ENCODE peak calls at places on chromosomes 7 and 10, in seven cellular contexts. One of them, this sample, is unnamed.
A peak's percentile ranks its signal among the peaks of the same experiment; 100 is the strongest.

GRCh38 chr7:34019431-34019830 is 114.1 kb downstream of the BMPER start:
- DNase-seq in progenitor cell of endocrine pancreas: no peak
- DNase-seq in nephron progenitor cell: no peak
- DNase-seq in GM12865: no peak
- DNase-seq in stomach: no peak
- DNase-seq in A549: no peak
- DNase-seq in endothelial cell: no peak
- DNase-seq in this sample: no peak

GRCh38 chr10:47286591-47287325 is 13.2 kb upstream of the GDF10 start:
- DNase-seq in progenitor cell of endocrine pancreas: no peak
- DNase-seq in nephron progenitor cell: no peak
- DNase-seq in GM12865: no peak
- DNase-seq in stomach: no peak
- DNase-seq in A549: no peak
- DNase-seq in endothelial cell: no peak
- DNase-seq in this sample: no peak

GRCh38 chr10:283916-284356 is 148.7 kb downstream of the ZMYND11 start:
- DNase-seq in progenitor cell of endocrine pancreas: no peak
- DNase-seq in nephron progenitor cell: no peak
- DNase-seq in GM12865: peak; percentile 75
- DNase-seq in stomach: no peak
- DNase-seq in A549: no peak
- DNase-seq in endothelial cell: no peak
- DNase-seq in this sample: peak; percentile 77

GRCh38 chr7:1675673-1676549 is 5.8 kb downstream of the ELFN1 start:
- DNase-seq in progenitor cell of endocrine pancreas: no peak
- DNase-seq in nephron progenitor cell: no peak
- DNase-seq in GM12865: no peak
- DNase-seq in stomach: no peak
- DNase-seq in A549: no peak
- DNase-seq in endothelial cell: no peak
- DNase-seq in this sample: peak; percentile 17

GRCh38 chr7:134865001-134865845 is 85.8 kb downstream of the CALD1 start:
- DNase-seq in progenitor cell of endocrine pancreas: no peak
- DNase-seq in nephron progenitor cell: no peak
- DNase-seq in GM12865: peak; percentile 48
- DNase-seq in stomach: no peak
- DNase-seq in A549: no peak
- DNase-seq in endothelial cell: no peak
- DNase-seq in this sample: peak; percentile 16

GRCh38 chr10:102460836-102461186 is 9.5 kb upstream of the C10orf95 start:
- DNase-seq in progenitor cell of endocrine pancreas: no peak
- DNase-seq in nephron progenitor cell: no peak
- DNase-seq in GM12865: no peak
- DNase-seq in stomach: no peak
- DNase-seq in A549: no peak
- DNase-seq in endothelial cell: no peak
- DNase-seq in this sample: no peak

GRCh38 chr7:2909043-2909442 is 64.9 kb upstream of the GNA12 start:
- DNase-seq in progenitor cell of endocrine pancreas: no peak
- DNase-seq in nephron progenitor cell: no peak
- DNase-seq in GM12865: no peak
- DNase-seq in stomach: no peak
- DNase-seq in A549: no peak
- DNase-seq in endothelial cell: no peak
- DNase-seq in this sample: no peak

GRCh38 chr10:99316374-99316773 is 12.8 kb upstream of the CNNM1 start:
- DNase-seq in progenitor cell of endocrine pancreas: no peak
- DNase-seq in nephron progenitor cell: no peak
- DNase-seq in GM12865: no peak
- DNase-seq in stomach: no peak
- DNase-seq in A549: no peak
- DNase-seq in endothelial cell: no peak
- DNase-seq in this sample: no peak

GRCh38 chr10:97991875-97992274 is 38.5 kb downstream of the CRTAC1 start:
- DNase-seq in progenitor cell of endocrine pancreas: peak; percentile 50
- DNase-seq in nephron progenitor cell: peak; percentile 69
- DNase-seq in GM12865: no peak
- DNase-seq in stomach: no peak
- DNase-seq in A549: peak; percentile 13
- DNase-seq in endothelial cell: peak; percentile 54
- DNase-seq in this sample: no peak

GRCh38 chr7:12549106-12549505 is 21.4 kb upstream of the SCIN start:
- DNase-seq in progenitor cell of endocrine pancreas: no peak
- DNase-seq in nephron progenitor cell: no peak
- DNase-seq in GM12865: no peak
- DNase-seq in stomach: no peak
- DNase-seq in A549: no peak
- DNase-seq in endothelial cell: no peak
- DNase-seq in this sample: no peak

GRCh38 chr10:123144697-123145541 is 3.0 kb upstream of the HMX2 start:
- DNase-seq in progenitor cell of endocrine pancreas: no peak
- DNase-seq in nephron progenitor cell: peak; percentile 29
- DNase-seq in GM12865: no peak
- DNase-seq in stomach: no peak
- DNase-seq in A549: no peak
- DNase-seq in endothelial cell: no peak
- DNase-seq in this sample: peak; percentile 33

GRCh38 chr7:38753347-38753746 is 122.2 kb upstream of the AMPH start:
- DNase-seq in progenitor cell of endocrine pancreas: no peak
- DNase-seq in nephron progenitor cell: no peak
- DNase-seq in GM12865: no peak
- DNase-seq in stomach: no peak
- DNase-seq in A549: no peak
- DNase-seq in endothelial cell: no peak
- DNase-seq in this sample: no peak

GRCh38 chr10:123890246-123890645 is 1.4 kb downstream of the CPXM2 start:
- DNase-seq in progenitor cell of endocrine pancreas: no peak
- DNase-seq in nephron progenitor cell: no peak
- DNase-seq in GM12865: no peak
- DNase-seq in stomach: no peak
- DNase-seq in A549: no peak
- DNase-seq in endothelial cell: no peak
- DNase-seq in this sample: no peak

GRCh38 chr10:123142701-123143161 is 5.2 kb upstream of the HMX2 start:
- DNase-seq in progenitor cell of endocrine pancreas: no peak
- DNase-seq in nephron progenitor cell: peak; percentile 38
- DNase-seq in GM12865: no peak
- DNase-seq in stomach: no peak
- DNase-seq in A549: no peak
- DNase-seq in endothelial cell: no peak
- DNase-seq in this sample: peak; percentile 39

GRCh38 chr7:156640949-156641485 is 443 bp downstream of the RNF32 start:
- DNase-seq in progenitor cell of endocrine pancreas: no peak
- DNase-seq in nephron progenitor cell: no peak
- DNase-seq in GM12865: peak; percentile 82
- DNase-seq in stomach: peak; percentile 52
- DNase-seq in A549: peak; percentile 53
- DNase-seq in endothelial cell: no peak
- DNase-seq in this sample: no peak

GRCh38 chr7:112080974-112081373 is 125.2 kb downstream of the DOCK4 start:
- DNase-seq in progenitor cell of endocrine pancreas: no peak
- DNase-seq in nephron progenitor cell: no peak
- DNase-seq in GM12865: peak; percentile 68
- DNase-seq in stomach: no peak
- DNase-seq in A549: no peak
- DNase-seq in endothelial cell: peak; percentile 19
- DNase-seq in this sample: no peak

GRCh38 chr7:95302976-95303375 is 21.4 kb downstream of the PON1 start:
- DNase-seq in progenitor cell of endocrine pancreas: no peak
- DNase-seq in nephron progenitor cell: no peak
- DNase-seq in GM12865: no peak
- DNase-seq in stomach: no peak
- DNase-seq in A549: no peak
- DNase-seq in endothelial cell: no peak
- DNase-seq in this sample: no peak

GRCh38 chr10:112115781-112116385 is 67.7 kb downstream of the GPAM start:
- DNase-seq in progenitor cell of endocrine pancreas: peak; percentile 34
- DNase-seq in nephron progenitor cell: peak; percentile 51
- DNase-seq in GM12865: peak; percentile 48
- DNase-seq in stomach: peak; percentile 46
- DNase-seq in A549: peak; percentile 46
- DNase-seq in endothelial cell: peak; percentile 67
- DNase-seq in this sample: peak; percentile 72

GRCh38 chr7:85630904-85631582 is 444.2 kb upstream of the SEMA3D start:
- DNase-seq in progenitor cell of endocrine pancreas: no peak
- DNase-seq in nephron progenitor cell: no peak
- DNase-seq in GM12865: no peak
- DNase-seq in stomach: no peak
- DNase-seq in A549: no peak
- DNase-seq in endothelial cell: no peak
- DNase-seq in this sample: no peak

GRCh38 chr10:21398549-21399345 is 126.7 kb downstream of the SKIDA1 start:
- DNase-seq in progenitor cell of endocrine pancreas: no peak
- DNase-seq in nephron progenitor cell: no peak
- DNase-seq in GM12865: no peak
- DNase-seq in stomach: no peak
- DNase-seq in A549: peak; percentile 28
- DNase-seq in endothelial cell: no peak
- DNase-seq in this sample: no peak

GRCh38 chr7:49295136-49295535 is 370.8 kb downstream of the CDC14C start:
- DNase-seq in progenitor cell of endocrine pancreas: no peak
- DNase-seq in nephron progenitor cell: no peak
- DNase-seq in GM12865: no peak
- DNase-seq in stomach: no peak
- DNase-seq in A549: no peak
- DNase-seq in endothelial cell: no peak
- DNase-seq in this sample: no peak

GRCh38 chr10:24884793-24885192 is 67.6 kb downstream of the PRTFDC1 start:
- DNase-seq in progenitor cell of endocrine pancreas: no peak
- DNase-seq in nephron progenitor cell: no peak
- DNase-seq in GM12865: no peak
- DNase-seq in stomach: no peak
- DNase-seq in A549: no peak
- DNase-seq in endothelial cell: no peak
- DNase-seq in this sample: no peak
- TF ChIP-seq CTCF in progenitor cell of endocrine pancreas: no peak
- TF ChIP-seq CTCF in nephron progenitor cell: no peak
- TF ChIP-seq CTCF in GM12865: no peak
- TF ChIP-seq CTCF in stomach: no peak
- TF ChIP-seq CTCF in A549: no peak
- TF ChIP-seq CTCF in endothelial cell: no peak
- TF ChIP-seq CTCF in this sample: no peak

GRCh38 chr7:50309130-50309478 is 4.6 kb downstream of the IKZF1 start:
- DNase-seq in progenitor cell of endocrine pancreas: no peak
- DNase-seq in nephron progenitor cell: no peak
- DNase-seq in GM12865: no peak
- DNase-seq in stomach: no peak
- DNase-seq in A549: no peak
- DNase-seq in endothelial cell: no peak
- DNase-seq in this sample: no peak

GRCh38 chr7:50306491-50307367 is 2.2 kb downstream of the IKZF1 start:
- DNase-seq in progenitor cell of endocrine pancreas: no peak
- DNase-seq in nephron progenitor cell: no peak
- DNase-seq in GM12865: no peak
- DNase-seq in stomach: no peak
- DNase-seq in A549: no peak
- DNase-seq in endothelial cell: no peak
- DNase-seq in this sample: no peak

GRCh38 chr7:50308301-50309129 is 4.0 kb downstream of the IKZF1 start:
- DNase-seq in progenitor cell of endocrine pancreas: no peak
- DNase-seq in nephron progenitor cell: no peak
- DNase-seq in GM12865: peak; percentile 53
- DNase-seq in stomach: no peak
- DNase-seq in A549: no peak
- DNase-seq in endothelial cell: no peak
- DNase-seq in this sample: no peak

GRCh38 chr7:50305697-50306300 is 1.3 kb downstream of the IKZF1 start:
- DNase-seq in progenitor cell of endocrine pancreas: no peak
- DNase-seq in nephron progenitor cell: no peak
- DNase-seq in GM12865: no peak
- DNase-seq in stomach: no peak
- DNase-seq in A549: no peak
- DNase-seq in endothelial cell: no peak
- DNase-seq in this sample: no peak

GRCh38 chr7:50307368-50308012 is 3.0 kb downstream of the IKZF1 start:
- DNase-seq in progenitor cell of endocrine pancreas: no peak
- DNase-seq in nephron progenitor cell: no peak
- DNase-seq in GM12865: peak; percentile 78
- DNase-seq in stomach: no peak
- DNase-seq in A549: no peak
- DNase-seq in endothelial cell: no peak
- DNase-seq in this sample: no peak
- TF ChIP-seq CTCF in progenitor cell of endocrine pancreas: no peak
- TF ChIP-seq CTCF in nephron progenitor cell: no peak
- TF ChIP-seq CTCF in GM12865: no peak
- TF ChIP-seq CTCF in stomach: no peak
- TF ChIP-seq CTCF in A549: no peak
- TF ChIP-seq CTCF in endothelial cell: no peak
- TF ChIP-seq CTCF in this sample: no peak

GRCh38 chr7:137606061-137606674 is 240.6 kb downstream of the DGKI start:
- DNase-seq in progenitor cell of endocrine pancreas: no peak
- DNase-seq in nephron progenitor cell: no peak
- DNase-seq in GM12865: peak; percentile 48
- DNase-seq in stomach: no peak
- DNase-seq in A549: peak; percentile 14
- DNase-seq in endothelial cell: no peak
- DNase-seq in this sample: no peak
- TF ChIP-seq CTCF in progenitor cell of endocrine pancreas: peak; percentile 74
- TF ChIP-seq CTCF in nephron progenitor cell: peak; percentile 58
- TF ChIP-seq CTCF in GM12865: peak; percentile 19
- TF ChIP-seq CTCF in stomach: peak; percentile 48
- TF ChIP-seq CTCF in A549: peak; percentile 53
- TF ChIP-seq CTCF in endothelial cell: peak; percentile 84
- TF ChIP-seq CTCF in this sample: peak; percentile 23

GRCh38 chr10:100879741-100880360 is 32.9 kb upstream of the SLF2 start:
- DNase-seq in progenitor cell of endocrine pancreas: no peak
- DNase-seq in nephron progenitor cell: peak; percentile 67
- DNase-seq in GM12865: no peak
- DNase-seq in stomach: no peak
- DNase-seq in A549: no peak
- DNase-seq in endothelial cell: peak; percentile 46
- DNase-seq in this sample: no peak
- TF ChIP-seq CTCF in progenitor cell of endocrine pancreas: no peak
- TF ChIP-seq CTCF in nephron progenitor cell: no peak
- TF ChIP-seq CTCF in GM12865: no peak
- TF ChIP-seq CTCF in stomach: no peak
- TF ChIP-seq CTCF in A549: no peak
- TF ChIP-seq CTCF in endothelial cell: no peak
- TF ChIP-seq CTCF in this sample: peak; percentile 16

GRCh38 chr10:2928219-2928840 is 139.0 kb upstream of the PFKP start:
- DNase-seq in progenitor cell of endocrine pancreas: peak; percentile 69
- DNase-seq in nephron progenitor cell: peak; percentile 83
- DNase-seq in GM12865: peak; percentile 73
- DNase-seq in stomach: peak; percentile 74
- DNase-seq in A549: peak; percentile 92
- DNase-seq in endothelial cell: peak; percentile 77
- DNase-seq in this sample: peak; percentile 87
- TF ChIP-seq CTCF in progenitor cell of endocrine pancreas: peak; percentile 88
- TF ChIP-seq CTCF in nephron progenitor cell: peak; percentile 81
- TF ChIP-seq CTCF in GM12865: peak; percentile 78
- TF ChIP-seq CTCF in stomach: peak; percentile 53
- TF ChIP-seq CTCF in A549: peak; percentile 86
- TF ChIP-seq CTCF in endothelial cell: peak; percentile 77
- TF ChIP-seq CTCF in this sample: peak; percentile 75

This sample was measured in GM10248.